ENCODE peak calls at places on chromosomes 11 and 22, in four cellular contexts. L is uterus, K is dorsolateral prefrontal cortex, R is body of pancreas. E is an unnamed sample. For H3K27me3, the result is how much of the 10 kb centered on the place peaks cover.

GRCh38 chr11:94134651-94135512 is 6.2 kb downstream of the PANX1 start:
- DNase-seq in L (peak), K (no peak), R (peak), E (peak)

GRCh38 chr11:47969401-47969800 is 11.0 kb upstream of the PTPRJ start:
- DNase-seq in L (no peak), K (no peak), R (no peak), E (no peak)

GRCh38 chr11:27315816-27316215 is 47.2 kb downstream of the CCDC34 start:
- DNase-seq in L (no peak), K (no peak), R (no peak), E (no peak)

GRCh38 chr11:45161252-45162063 is 15.0 kb downstream of the PRDM11 start:
- DNase-seq in L (peak), K (no peak), R (peak), E (peak)

GRCh38 chr22:17199131-17199731 is 20.0 kb downstream of the ADA2 start:
- DNase-seq in L (peak), K (no peak), R (peak), E (peak)

GRCh38 chr11:123448798-123449197 is 18.7 kb downstream of the GRAMD1B start:
- DNase-seq in L (no peak), K (no peak), R (no peak), E (no peak)

GRCh38 chr11:125846188-125846587 is 13.1 kb downstream of the PATE4 start:
- DNase-seq in L (no peak), K (no peak), R (no peak), E (no peak)

GRCh38 chr11:65559535-65559934 is 1.4 kb upstream of the LTBP3 start:
- DNase-seq in L (no peak), K (no peak), R (no peak), E (no peak)

GRCh38 chr22:38218661-38219331 is 17.0 kb downstream of the MAFF start:
- DNase-seq in L (peak), K (no peak), R (peak), E (peak)

GRCh38 chr11:8186429-8186828 is 17.6 kb upstream of the RIC3 start:
- DNase-seq in L (no peak), K (no peak), R (no peak), E (no peak)

GRCh38 chr11:79052539-79052938 is 388.3 kb downstream of the TENM4 start:
- DNase-seq in L (no peak), K (no peak), R (peak), E (no peak)
- TF ChIP-seq CTCF in L (no peak), K (no peak), R (no peak), E (no peak)

GRCh38 chr11:2263724-2264360 is 6.5 kb downstream of the ASCL2 start:
- DNase-seq in L (no peak), K (no peak), R (no peak), E (no peak)

GRCh38 chr11:2260491-2261364 is 9.7 kb downstream of the ASCL2 start:
- DNase-seq in L (no peak), K (peak), R (no peak), E (peak)

GRCh38 chr11:2261436-2262230 is 8.8 kb downstream of the ASCL2 start:
- DNase-seq in L (no peak), K (peak), R (no peak), E (no peak)

GRCh38 chr11:2263012-2263565 is 7.3 kb downstream of the ASCL2 start:
- DNase-seq in L (no peak), K (no peak), R (no peak), E (no peak)

GRCh38 chr11:2262301-2263011 is 7.9 kb downstream of the ASCL2 start:
- DNase-seq in L (peak), K (no peak), R (no peak), E (no peak)
- H3K27me3 ChIP-seq in L (under half), K (under half), R (under half), E (under half)

DNA sequence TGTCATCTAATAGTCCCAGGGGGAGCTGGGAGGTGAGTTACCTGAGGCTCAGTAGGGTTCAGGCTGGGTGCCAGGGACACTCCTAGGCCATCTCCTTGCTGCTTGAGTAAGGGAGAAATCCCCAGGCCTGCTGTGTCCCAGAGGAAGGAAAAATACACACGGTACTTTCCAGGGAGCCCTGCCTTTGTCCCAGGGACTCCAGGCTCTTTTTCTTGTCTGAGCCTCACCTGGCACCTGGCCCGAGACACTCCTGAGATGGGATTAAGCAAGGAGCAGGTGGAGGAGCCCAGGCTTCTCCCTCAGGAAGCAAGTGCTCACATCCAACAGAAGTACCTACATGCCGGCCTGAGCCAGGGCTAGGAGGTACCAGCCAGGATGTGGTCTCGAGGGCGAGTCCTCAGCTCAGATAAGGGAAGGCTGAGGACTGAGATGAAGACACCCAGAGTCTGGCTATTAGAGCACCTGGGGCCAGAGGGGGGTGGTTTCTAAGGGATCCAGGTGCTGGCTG is 899 bp upstream of the KLHDC7B start:
- DNase-seq in L (no peak), K (no peak), R (no peak), E (no peak)
- H3K4me3 ChIP-seq in L (no peak), K (no peak), R (no peak), E (peak)

GRCh38 chr11:133911169-133911568 is 45.6 kb downstream of the IGSF9B start:
- DNase-seq in L (no peak), K (no peak), R (no peak), E (no peak)
- TF ChIP-seq CTCF in L (no peak), K (no peak), R (no peak), E (no peak)

GRCh38 chr11:2443406-2443805 is 908 bp downstream of the TRPM5 start:
- DNase-seq in L (no peak), K (no peak), R (no peak), E (no peak)

GRCh38 chr11:2442554-2442953 is 1.8 kb downstream of the TRPM5 start:
- DNase-seq in L (no peak), K (no peak), R (no peak), E (no peak)

GRCh38 chr11:2440646-2441045 is 3.7 kb downstream of the TRPM5 start:
- DNase-seq in L (no peak), K (no peak), R (no peak), E (no peak)

GRCh38 chr11:2439820-2440219 is 4.5 kb downstream of the TRPM5 start:
- DNase-seq in L (no peak), K (no peak), R (no peak), E (no peak)

DNA sequence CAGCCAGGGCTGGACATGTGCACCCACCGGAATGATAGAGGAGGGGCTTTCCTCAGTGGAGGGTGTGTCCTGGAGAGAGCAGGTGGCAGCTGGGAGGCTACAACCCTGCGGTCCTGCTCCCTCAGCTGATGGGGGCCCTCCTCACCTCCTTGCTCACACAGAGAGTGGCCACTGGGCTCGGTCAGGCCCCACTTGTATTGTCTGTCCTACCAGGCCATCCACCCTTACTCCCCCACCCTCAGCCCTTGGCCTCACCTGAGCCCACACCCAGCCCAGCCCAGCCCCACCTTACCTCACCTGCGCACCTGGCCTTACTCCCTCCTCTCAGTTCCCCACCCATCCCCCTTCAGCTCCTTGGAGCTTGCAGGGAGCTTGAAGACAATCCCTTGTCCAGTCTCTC is 3.1 kb downstream of the TRPM5 start:
- DNase-seq in L (no peak), K (no peak), R (no peak), E (peak)
- H3K27me3 ChIP-seq in L (under half), K (under half), R (under half), E (under half)

GRCh38 chr11:57499983-57500461 is 15.5 kb downstream of the SLC43A1 start:
- DNase-seq in L (no peak), K (no peak), R (no peak), E (no peak)
- H3K4me3 ChIP-seq in L (peak), K (peak), R (no peak), E (peak)

DNA sequence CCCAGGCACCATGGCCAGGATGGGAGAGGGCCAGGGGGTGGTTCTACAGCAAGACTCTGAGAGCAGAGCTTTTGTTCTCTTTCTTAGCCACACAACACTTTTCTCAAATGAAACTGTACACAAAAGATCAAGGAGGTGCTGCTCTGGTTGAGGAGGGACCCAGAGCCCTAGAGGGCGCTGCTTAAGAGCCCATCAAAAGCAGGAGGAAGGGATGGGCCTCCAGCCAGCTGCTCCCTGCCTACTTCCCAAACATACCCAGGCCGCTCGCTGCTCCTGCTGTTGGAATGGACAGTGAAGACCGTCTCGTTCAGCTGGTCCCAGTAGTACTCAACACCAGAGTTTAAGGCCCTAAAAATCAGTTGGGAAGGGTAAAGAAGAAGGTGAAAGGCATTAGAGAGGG is 18.4 kb upstream of the CHRM4 start:
- DNase-seq in L (no peak), K (no peak), R (no peak), E (no peak)
- TF ChIP-seq CTCF in L (no peak), K (no peak), R (no peak), E (no peak)

DNA sequence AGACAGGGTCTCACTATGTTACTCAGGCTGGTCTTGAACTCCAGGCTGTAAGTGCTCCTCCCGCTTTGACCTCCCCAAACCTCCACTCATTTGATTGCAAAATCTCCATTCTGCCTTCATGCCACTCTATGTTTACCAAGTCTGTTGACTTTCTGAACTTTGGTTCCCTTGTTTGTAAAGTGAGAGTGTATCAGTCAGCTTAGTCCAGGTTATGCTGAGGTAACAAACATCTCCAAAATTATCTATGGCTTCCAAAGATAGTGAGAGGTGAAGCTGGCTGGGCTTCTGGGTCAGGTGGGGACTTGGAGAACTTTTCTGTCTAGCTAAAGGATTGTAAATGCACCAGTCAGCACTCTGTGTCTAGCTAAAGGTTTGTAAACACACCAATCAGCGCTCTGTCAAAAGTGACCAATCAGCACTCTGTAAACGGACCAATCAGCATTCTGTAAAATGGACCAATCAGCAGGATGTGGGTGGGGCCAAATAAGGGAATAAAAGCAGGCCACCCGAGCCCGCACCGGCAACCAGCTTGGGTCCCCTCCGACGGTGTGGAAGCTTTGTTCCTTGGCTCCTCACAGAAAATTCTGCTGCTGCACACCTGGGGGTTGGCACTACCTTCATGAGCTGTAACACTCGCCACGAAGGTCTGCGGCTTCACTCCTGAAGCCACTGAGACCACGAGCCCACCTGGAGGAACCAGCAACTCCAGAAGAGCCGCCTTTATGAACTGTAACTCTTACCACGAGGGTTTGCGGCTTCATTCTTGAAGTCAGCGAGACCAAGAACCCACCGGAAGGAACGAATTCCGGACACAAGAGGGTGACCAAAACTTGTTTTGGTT is 109.3 kb downstream of the MIAT start:
- DNase-seq in L (no peak), K (no peak), R (no peak), E (no peak)
- H3K27me3 ChIP-seq in L (under half), K (under half), R (under half), E (under half)

GRCh38 chr11:114296979-114297372 is 777 bp downstream of the NNMT start:
- DNase-seq in L (no peak), K (no peak), R (no peak), E (no peak)

GRCh38 chr11:114296190-114296978 is at the start of gene NNMT:
- DNase-seq in L (peak), K (no peak), R (peak), E (peak)

GRCh38 chr11:114298701-114299090 is 2.5 kb downstream of the NNMT start:
- DNase-seq in L (no peak), K (no peak), R (no peak), E (no peak)

GRCh38 chr11:114295676-114296081 is 520 bp upstream of the NNMT start:
- DNase-seq in L (no peak), K (no peak), R (no peak), E (no peak)

DNA sequence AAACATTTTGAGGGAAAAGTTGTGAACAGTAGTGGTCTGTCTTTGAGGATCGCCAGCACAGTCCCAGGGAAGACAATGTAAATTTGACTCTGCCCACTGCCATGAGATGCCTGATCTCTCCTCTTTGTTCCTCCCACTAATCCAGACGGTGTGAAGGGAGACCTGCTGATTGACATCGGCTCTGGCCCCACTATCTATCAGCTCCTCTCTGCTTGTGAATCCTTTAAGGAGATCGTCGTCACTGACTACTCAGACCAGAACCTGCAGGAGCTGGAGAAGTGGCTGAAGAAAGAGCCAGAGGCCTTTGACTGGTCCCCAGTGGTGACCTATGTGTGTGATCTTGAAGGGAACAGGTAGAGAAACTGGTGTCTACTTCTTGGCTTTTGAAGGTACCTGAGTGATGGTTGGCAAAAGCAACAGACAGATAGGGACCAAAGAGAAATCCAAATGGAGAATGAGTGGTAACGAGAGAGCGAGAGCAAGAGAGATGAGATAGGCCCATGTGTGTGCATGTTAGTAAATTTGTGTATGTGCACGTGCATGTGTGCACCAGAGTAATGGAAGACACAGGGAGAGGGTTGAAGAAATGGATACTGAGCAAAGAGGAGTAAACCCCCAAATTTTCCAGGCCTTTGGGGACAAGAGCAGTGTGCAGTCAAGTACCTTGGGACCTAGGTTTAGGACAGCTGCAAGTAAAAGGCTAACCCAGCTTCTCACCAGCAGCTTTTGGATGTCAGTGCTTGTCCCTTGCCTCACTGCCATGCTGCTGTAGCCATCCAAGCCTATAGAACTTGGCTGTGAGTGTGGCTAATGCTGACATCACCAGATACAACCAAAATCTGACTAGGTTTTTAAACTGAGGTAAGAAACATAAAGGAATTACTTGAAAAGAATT is 1.9 kb downstream of the NNMT start:
- DNase-seq in L (no peak), K (no peak), R (no peak), E (no peak)
- H3K4me3 ChIP-seq in L (peak), K (no peak), R (no peak), E (no peak)

GRCh38 chr22:39959640-39960447 is at the start of gene TMA7B:
- DNase-seq in L (no peak), K (no peak), R (no peak), E (no peak)
- TF ChIP-seq CTCF in L (no peak), K (no peak), R (no peak), E (peak)